ENCODE peak calls at places on chromosomes 16 and 17, in eight cellular contexts. P, V, T, S, O, F, K and D are unnamed samples.
A peak's percentile ranks its signal among the peaks of the same experiment; 100 is the strongest.

GRCh38 chr17:7280519-7281073 is 922 bp upstream of the SLC2A4 start:
- DNase-seq in V (peak; percentile 91), T (peak; percentile 91), P (peak; percentile 93), K (peak; percentile 86), F (peak; percentile 92), O (peak; percentile 75), S (peak; percentile 96), D (peak; percentile 90)

GRCh38 chr17:74024871-74025531 is 178.5 kb upstream of the RPL38 start:
- DNase-seq in F (no peak), K (no peak), P (no peak), V (peak; percentile 66), T (no peak), S (no peak), O (no peak), D (no peak)

GRCh38 chr17:50903604-50904521 is 37.7 kb upstream of the TOB1 start:
- DNase-seq in O (peak; percentile 70), T (no peak), P (no peak), F (peak; percentile 67), V (no peak), S (no peak), K (no peak), D (no peak)

GRCh38 chr16:69367980-69368379 is 16.4 kb upstream of the TMED6 start:
- DNase-seq in P (no peak), O (peak; percentile 56), S (no peak), F (no peak), T (no peak), V (peak; percentile 13), K (no peak), D (no peak)

GRCh38 chr16:10114411-10114810 is 67.8 kb downstream of the GRIN2A start:
- DNase-seq in V (no peak), F (no peak), P (no peak), K (no peak), O (peak; percentile 78), T (no peak), S (no peak), D (no peak)

GRCh38 chr16:49969356-49970030 is 55.5 kb upstream of the CNEP1R1 start:
- DNase-seq in O (no peak), V (peak; percentile 54), T (no peak), K (no peak), F (no peak), P (no peak), S (no peak), D (no peak)

GRCh38 chr17:81832608-81833159 is 407 bp downstream of the MCRIP1 start:
- DNase-seq in F (peak; percentile 55), V (peak; percentile 55), S (no peak), T (no peak), K (peak; percentile 66), P (no peak), O (peak; percentile 21), D (peak; percentile 67)

GRCh38 chr16:57960826-57961472 is 10.0 kb downstream of the CNGB1 start:
- DNase-seq in V (no peak), S (no peak), F (no peak), O (no peak), P (peak; percentile 51), T (no peak), K (no peak), D (no peak)

GRCh38 chr17:73533801-73534574 is 110.3 kb downstream of the SDK2 start:
- DNase-seq in K (no peak), S (no peak), V (no peak), F (no peak), T (no peak), O (no peak), P (no peak), D (no peak)

GRCh38 chr16:80463776-80464175 is 77.0 kb upstream of the DYNLRB2 start:
- DNase-seq in S (no peak), F (no peak), V (no peak), K (no peak), P (no peak), T (no peak), O (no peak), D (no peak)

GRCh38 chr16:12661656-12662172 is 142.0 kb downstream of the CPPED1 start:
- DNase-seq in O (peak; percentile 37), S (no peak), K (no peak), V (peak; percentile 76), T (no peak), F (peak; percentile 65), P (no peak), D (no peak)

GRCh38 chr16:17561056-17561455 is 90.3 kb upstream of the XYLT1 start:
- DNase-seq in P (no peak), V (no peak), T (no peak), K (no peak), F (no peak), O (no peak), S (no peak), D (no peak)

GRCh38 chr17:40086150-40087044 is 14.0 kb downstream of the NR1D1 start:
- DNase-seq in T (peak; percentile 69), S (peak; percentile 85), F (peak; percentile 77), P (no peak), K (peak; percentile 84), V (peak; percentile 72), O (no peak), D (peak; percentile 85)

GRCh38 chr16:25063102-25063501 is 47.9 kb upstream of the ARHGAP17 start:
- DNase-seq in V (no peak), O (no peak), K (peak; percentile 64), T (no peak), F (no peak), S (no peak), P (no peak), D (peak; percentile 63)

DNA sequence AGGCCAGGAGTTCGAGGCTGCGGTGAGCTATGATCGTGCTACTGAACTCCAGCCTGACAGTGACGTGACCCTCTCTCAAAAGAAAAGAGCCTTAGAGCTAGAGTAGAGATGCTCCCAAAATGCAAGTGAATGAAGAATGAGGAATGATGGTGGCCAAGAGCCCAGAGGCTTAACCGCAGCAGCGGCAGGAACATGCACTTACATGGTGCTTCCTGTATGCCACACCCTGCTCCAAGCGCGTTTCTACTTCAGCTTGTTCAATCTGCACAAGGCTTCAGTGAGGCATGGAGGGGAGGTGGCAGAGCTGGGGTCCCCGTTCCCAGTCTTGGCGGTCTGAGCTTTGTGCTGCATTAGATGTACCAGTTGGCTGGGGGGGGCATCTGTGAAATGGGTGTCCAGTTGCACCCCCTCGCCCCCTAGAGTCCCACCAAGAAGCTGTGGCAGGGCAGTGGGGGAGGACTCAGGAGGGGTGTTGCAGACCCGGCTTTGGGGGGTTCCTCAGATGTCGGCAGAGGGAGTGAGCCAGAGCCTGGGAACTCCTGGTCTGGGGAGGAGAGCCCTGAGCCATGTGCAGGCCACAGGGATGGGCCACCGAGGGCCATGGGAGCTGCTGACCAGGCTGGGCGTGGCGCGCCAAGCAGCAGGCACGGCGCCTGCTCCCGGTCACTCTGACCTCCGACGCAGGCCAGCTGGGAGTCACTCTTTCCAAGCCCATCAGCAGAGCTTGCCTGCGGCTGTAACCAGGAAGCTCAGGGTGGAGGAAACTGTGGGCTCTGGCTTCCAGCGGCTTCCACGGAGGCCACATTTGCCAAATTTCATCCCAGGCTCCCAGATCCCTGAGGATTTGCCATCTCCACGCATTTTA is 260.1 kb downstream of the PARN start:
- DNase-seq in O (peak; percentile 60), S (no peak), P (peak; percentile 74), F (no peak), V (no peak), K (no peak), T (no peak), D (no peak)
- TF ChIP-seq CTCF in O (no peak), S (no peak), P (no peak), F (no peak), V (no peak), K (no peak), T (no peak), D (no peak)

GRCh38 chr17:38485146-38485468 is 56.8 kb downstream of the ARHGAP23 start:
- DNase-seq in F (no peak), S (no peak), K (no peak), V (no peak), T (no peak), P (no peak), O (no peak), D (no peak)
- TF ChIP-seq CTCF in F (peak; percentile 5), S (no peak), K (no peak), V (no peak), T (peak; percentile 4), P (no peak), O (no peak), D (no peak)

GRCh38 chr17:57088298-57088697 is 3.3 kb downstream of the AKAP1 start:
- DNase-seq in P (no peak), V (no peak), K (no peak), T (no peak), F (no peak), S (no peak), O (no peak), D (no peak)

GRCh38 chr17:57086069-57086930 is 1.3 kb downstream of the AKAP1 start:
- DNase-seq in P (peak; percentile 83), V (peak; percentile 79), T (peak; percentile 83), S (peak; percentile 79), K (peak; percentile 35), O (no peak), F (peak; percentile 50), D (peak; percentile 38)

GRCh38 chr17:57084361-57084801 is 665 bp upstream of the AKAP1 start:
- DNase-seq in V (no peak), F (no peak), O (peak; percentile 36), S (no peak), T (no peak), P (no peak), K (no peak), D (no peak)

GRCh38 chr17:57084802-57085447 is at the start of gene AKAP1:
- DNase-seq in O (peak; percentile 88), K (peak; percentile 99), P (peak; percentile 99), T (peak; percentile 97), F (peak; percentile 98), S (peak; percentile 99), V (peak; percentile 99), D (peak; percentile 99)

DNA sequence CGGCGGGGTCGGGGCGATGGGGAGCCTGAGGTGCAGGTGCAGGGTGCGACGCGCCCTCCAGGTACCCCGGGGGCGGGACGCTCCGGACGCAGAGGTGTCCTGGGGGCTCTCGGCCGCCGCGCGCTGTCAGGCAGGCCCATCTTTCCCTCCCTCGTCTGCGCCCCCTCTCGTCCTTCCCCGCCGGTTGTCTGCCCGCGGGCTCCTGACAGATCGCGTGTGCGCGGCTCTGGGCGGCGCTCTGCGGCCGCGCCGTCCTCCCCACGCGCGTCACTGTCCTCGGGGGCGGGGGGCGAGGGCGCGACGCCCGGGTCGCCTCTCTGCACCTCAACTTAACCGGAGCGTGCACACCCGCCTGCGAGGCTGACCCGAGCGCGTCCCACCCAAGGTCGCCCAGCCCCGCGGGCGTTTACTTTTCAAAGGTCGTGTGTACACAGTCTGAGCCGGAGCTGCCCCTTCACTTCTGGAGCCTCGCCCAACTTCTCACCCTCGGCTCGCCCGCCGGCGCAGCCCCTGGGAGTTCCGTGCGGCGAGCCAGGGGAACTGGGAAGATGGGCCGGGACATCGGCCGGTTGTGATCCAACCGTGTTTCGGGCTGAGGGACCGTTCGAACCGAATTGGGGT is 512 bp downstream of the AKAP1 start:
- DNase-seq in S (peak; percentile 72), V (peak; percentile 86), T (peak; percentile 88), K (peak; percentile 78), P (peak; percentile 86), O (peak; percentile 18), F (peak; percentile 69), D (peak; percentile 80)
- TF ChIP-seq CTCF in S (peak; percentile 27), V (peak; percentile 34), T (peak; percentile 20), K (peak; percentile 50), P (no peak), O (no peak), F (peak; percentile 50), D (peak; percentile 32)

DNA sequence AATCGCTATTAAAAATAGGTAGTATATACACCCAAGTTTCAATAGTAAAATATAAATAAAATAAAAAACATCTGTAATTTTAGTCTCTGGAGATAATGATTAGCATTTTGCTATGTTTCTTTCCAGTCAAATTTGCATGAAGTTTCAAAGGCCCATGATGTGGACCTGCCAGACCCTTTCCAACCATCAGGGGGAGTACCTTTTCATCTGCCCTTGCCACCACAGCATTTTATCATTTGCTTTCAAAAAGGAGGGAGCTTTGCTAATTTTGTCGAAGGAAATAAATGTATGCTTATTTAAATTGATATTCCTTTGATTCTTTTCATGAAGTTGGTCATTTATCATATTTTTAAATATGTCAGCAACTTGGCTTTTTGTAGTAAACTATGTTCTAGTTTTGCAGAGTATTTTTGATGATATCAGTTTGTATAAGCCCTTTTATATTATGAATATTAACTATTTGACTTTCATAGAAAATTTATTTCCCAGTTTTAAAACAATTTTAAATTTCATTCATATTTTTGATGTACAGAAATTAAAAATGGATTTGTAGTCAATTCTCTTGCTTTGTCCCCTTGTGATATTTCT is 115.2 kb upstream of the NETO2 start:
- DNase-seq in P (no peak), V (no peak), F (peak; percentile 47), O (peak; percentile 37), T (no peak), K (peak; percentile 12), S (peak; percentile 44), D (peak; percentile 31)
- TF ChIP-seq CTCF in P (peak; percentile 56), V (peak; percentile 44), F (peak; percentile 88), O (peak; percentile 82), T (peak; percentile 46), K (peak; percentile 45), S (peak; percentile 56), D (no peak)